ENCODE peak calls at places on chromosomes 2 and 18, in nine cellular contexts. M is activated T-cell treated with anti-CD3 and anti-CD28 coated beads for 24 hours; N is left lung; R is CD4-positive, alpha-beta T cell; W is T-cell; G is hypothalamus; E is activated T-helper 9 cell treated with anti-CD3 and anti-CD28 coated beads, Interleukin-2, amount 50 U/mL, for 16 hours; F is fibroblast of mammary gland; I is IMR-90. A is an unnamed sample.
A peak's percentile ranks its signal among the peaks of the same experiment; 100 is the strongest.

GRCh38 chr2:12539771-12540170 is 177.0 kb upstream of the TRIB2 start:
- DNase-seq in M (no peak), W (no peak), N (no peak), R (no peak), F (no peak), G (no peak), E (no peak), I (no peak), A (no peak)

GRCh38 chr18:2606335-2606734 is 35.0 kb downstream of the NDC80 start:
- DNase-seq in N (no peak), G (no peak), E (no peak), M (no peak), R (no peak), F (no peak), I (no peak), W (no peak), A (no peak)

GRCh38 chr2:44553456-44553855 is 191.7 kb downstream of the CAMKMT start:
- DNase-seq in E (no peak), W (no peak), G (no peak), F (peak; percentile 85), M (no peak), R (no peak), N (no peak), I (peak; percentile 15), A (no peak)

GRCh38 chr18:36330435-36331049 is 33.0 kb downstream of the FHOD3 start:
- DNase-seq in G (no peak), W (no peak), R (no peak), I (peak; percentile 32), M (no peak), N (no peak), F (peak; percentile 52), E (no peak), A (no peak)

GRCh38 chr2:86441789-86442641 is 844 bp downstream of the KDM3A start:
- DNase-seq in E (peak; percentile 56), G (peak; percentile 28), N (peak; percentile 75), R (peak; percentile 63), M (peak; percentile 49), I (peak; percentile 50), W (peak; percentile 52), F (peak; percentile 44), A (no peak)

GRCh38 chr2:200405599-200406298 is 99.3 kb downstream of the SPATS2L start:
- DNase-seq in E (no peak), G (no peak), F (peak; percentile 90), M (no peak), W (no peak), R (no peak), N (no peak), I (peak; percentile 95), A (no peak)

GRCh38 chr2:99623613-99624012 is 133.8 kb upstream of the REV1 start:
- DNase-seq in I (no peak), F (no peak), R (no peak), E (no peak), N (no peak), G (no peak), M (no peak), W (no peak), A (no peak)

GRCh38 chr2:104434363-104434792 is 419.5 kb upstream of the POU3F3 start:
- DNase-seq in G (no peak), E (no peak), N (no peak), W (no peak), R (no peak), I (no peak), F (no peak), M (no peak), A (no peak)

GRCh38 chr18:1014951-1015627 is 110.4 kb downstream of the ADCYAP1 start:
- DNase-seq in G (no peak), E (no peak), F (no peak), R (no peak), W (no peak), I (no peak), M (no peak), N (peak; percentile 32), A (no peak)

A was measured in SK-N-MC.